ENCODE peak calls at places on chromosomes 6 and 20, in eight cellular contexts. L is SJSA1, X is GM23248, M is mucosa of descending colon, U is C1 segment of cervical spinal cord, K is brain microvascular endothelial cell, B is nephron progenitor cell, Z is type B pancreatic cell. D is an unnamed sample.

GRCh38 chr6:154509421-154510143 is 903 bp downstream of the CNKSR3 start:
- DNase-seq in L (peak), X (peak), M (peak), U (peak), K (no peak), B (peak), Z (no peak), D (no peak)

GRCh38 chr6:26332408-26332807 is 32.6 kb upstream of the BTN3A2 start:
- DNase-seq in L (no peak), X (no peak), M (no peak), U (no peak), K (no peak), B (no peak), Z (no peak), D (no peak)

GRCh38 chr20:10731190-10731955 is 57.6 kb upstream of the JAG1 start:
- DNase-seq in L (peak), X (peak), M (no peak), U (no peak), K (peak), B (no peak), Z (no peak), D (no peak)

GRCh38 chr20:41408986-41409385 is 42.4 kb upstream of the EMILIN3 start:
- DNase-seq in L (peak), X (no peak), M (no peak), U (peak), K (no peak), B (peak), Z (no peak), D (no peak)

GRCh38 chr6:72418495-72418894 is 203.4 kb upstream of the KCNQ5 start:
- DNase-seq in L (peak), X (peak), M (peak), U (no peak), K (peak), B (no peak), Z (no peak), D (no peak)

GRCh38 chr6:135291288-135292116 is 110.4 kb downstream of the MYB start:
- DNase-seq in L (no peak), X (peak), M (no peak), U (no peak), K (peak), B (no peak), Z (no peak), D (no peak)

GRCh38 chr20:45918779-45919535 is 7.0 kb upstream of the PLTP start:
- DNase-seq in L (no peak), X (no peak), M (no peak), U (no peak), K (peak), B (no peak), Z (no peak), D (no peak)

GRCh38 chr6:7391244-7391643 is 1.6 kb downstream of the RIOK1 start:
- DNase-seq in L (no peak), X (peak), M (no peak), U (no peak), K (no peak), B (no peak), Z (no peak), D (no peak)

GRCh38 chr20:2751868-2752630 is 48.4 kb downstream of the CPXM1 start:
- DNase-seq in L (no peak), X (peak), M (peak), U (no peak), K (no peak), B (peak), Z (no peak), D (no peak)

GRCh38 chr20:58899518-58899917 is 47.0 kb downstream of the GNAS start:
- DNase-seq in L (no peak), X (no peak), M (no peak), U (no peak), K (no peak), B (no peak), Z (peak), D (no peak)

GRCh38 chr20:50632236-50632635 is 59.1 kb downstream of the RIPOR3 start:
- DNase-seq in L (no peak), X (no peak), M (no peak), U (no peak), K (no peak), B (no peak), Z (no peak), D (no peak)

GRCh38 chr6:155274533-155274932 is 10.7 kb downstream of the CLDN20 start:
- DNase-seq in L (peak), X (peak), M (no peak), U (no peak), K (peak), B (no peak), Z (no peak), D (no peak)

GRCh38 chr20:55057779-55058415 is 582.5 kb downstream of the DOK5 start:
- DNase-seq in L (no peak), X (no peak), M (peak), U (no peak), K (no peak), B (no peak), Z (no peak), D (no peak)

GRCh38 chr6:82410151-82410621 is 46.6 kb downstream of the TPBG start:
- DNase-seq in L (no peak), X (peak), M (no peak), U (no peak), K (peak), B (no peak), Z (no peak), D (no peak)

GRCh38 chr6:41700577-41701347 is 34.6 kb downstream of the TFEB start:
- DNase-seq in L (no peak), X (no peak), M (no peak), U (no peak), K (no peak), B (peak), Z (no peak), D (no peak)

GRCh38 chr20:56689852-56690485 is 60.9 kb downstream of the TFAP2C start:
- DNase-seq in L (no peak), X (peak), M (no peak), U (no peak), K (no peak), B (no peak), Z (no peak), D (no peak)

GRCh38 chr6:112311950-112312547 is 35.1 kb upstream of the RFPL4B start:
- DNase-seq in L (no peak), X (peak), M (no peak), U (no peak), K (no peak), B (no peak), Z (no peak), D (no peak)

GRCh38 chr6:26311012-26311384 is 54.0 kb upstream of the BTN3A2 start:
- DNase-seq in L (peak), X (peak), M (peak), U (no peak), K (peak), B (peak), Z (no peak), D (peak)

GRCh38 chr6:148524509-148524908 is 181.9 kb downstream of the SASH1 start:
- DNase-seq in L (no peak), X (peak), M (no peak), U (no peak), K (peak), B (no peak), Z (no peak), D (no peak)

GRCh38 chr20:21981607-21982344 is 276.3 kb downstream of the PAX1 start:
- DNase-seq in L (no peak), X (peak), M (no peak), U (no peak), K (peak), B (no peak), Z (no peak), D (no peak)

GRCh38 chr6:170234419-170234818 is 56.5 kb downstream of the DLL1 start:
- DNase-seq in L (no peak), X (no peak), M (no peak), U (peak), K (no peak), B (peak), Z (no peak), D (no peak)

GRCh38 chr6:156590482-156590881 is 186.7 kb upstream of the ARID1B start:
- DNase-seq in L (no peak), X (no peak), M (no peak), U (no peak), K (no peak), B (no peak), Z (no peak), D (no peak)

GRCh38 chr20:37492096-37492625 is 28.9 kb upstream of the NNAT start:
- DNase-seq in L (no peak), X (no peak), M (no peak), U (no peak), K (no peak), B (no peak), Z (no peak), D (no peak)

GRCh38 chr6:34370371-34370770 is 22.1 kb downstream of the NUDT3 start:
- DNase-seq in L (no peak), X (no peak), M (no peak), U (peak), K (no peak), B (no peak), Z (no peak), D (no peak)

GRCh38 chr20:46077642-46078305 is 12.0 kb downstream of the NCOA5 start:
- DNase-seq in L (no peak), X (no peak), M (no peak), U (no peak), K (no peak), B (no peak), Z (no peak), D (no peak)

GRCh38 chr6:119467478-119468081 is 118.0 kb upstream of the MAN1A1 start:
- DNase-seq in L (no peak), X (peak), M (no peak), U (no peak), K (no peak), B (no peak), Z (no peak), D (no peak)

GRCh38 chr20:34703573-34704176 is 469 bp upstream of the TP53INP2 start:
- DNase-seq in L (no peak), X (peak), M (peak), U (no peak), K (peak), B (peak), Z (no peak), D (peak)

GRCh38 chr6:90907931-90908655 is 321.2 kb upstream of the MAP3K7 start:
- DNase-seq in L (no peak), X (no peak), M (no peak), U (no peak), K (no peak), B (no peak), Z (no peak), D (no peak)

GRCh38 chr6:161963634-161964244 is 689.9 kb upstream of the AGPAT4 start:
- DNase-seq in L (no peak), X (no peak), M (no peak), U (no peak), K (no peak), B (no peak), Z (no peak), D (no peak)

GRCh38 chr20:43721429-43722152 is 5.2 kb downstream of the GTSF1L start:
- DNase-seq in L (no peak), X (no peak), M (no peak), U (no peak), K (no peak), B (no peak), Z (no peak), D (peak)

GRCh38 chr6:24931752-24932691 is 3.7 kb downstream of the RIPOR2 start:
- DNase-seq in L (no peak), X (peak), M (no peak), U (no peak), K (no peak), B (no peak), Z (no peak), D (no peak)

GRCh38 chr6:113873043-113873667 is 16.0 kb downstream of the MARCKS start:
- DNase-seq in L (no peak), X (no peak), M (peak), U (peak), K (no peak), B (no peak), Z (no peak), D (no peak)

GRCh38 chr20:62063981-62064787 is 1.5 kb downstream of the TAF4 start:
- DNase-seq in L (no peak), X (peak), M (peak), U (no peak), K (no peak), B (peak), Z (no peak), D (no peak)

GRCh38 chr6:100346828-100347227 is 117.9 kb downstream of the SIM1 start:
- DNase-seq in L (no peak), X (peak), M (no peak), U (no peak), K (no peak), B (no peak), Z (no peak), D (no peak)

GRCh38 chr20:33788351-33789049 is 22.6 kb upstream of the CHMP4B start:
- DNase-seq in L (no peak), X (no peak), M (peak), U (no peak), K (no peak), B (no peak), Z (no peak), D (no peak)

GRCh38 chr20:63178889-63179751 is 36.8 kb downstream of the YTHDF1 start:
- DNase-seq in L (no peak), X (peak), M (peak), U (no peak), K (no peak), B (peak), Z (no peak), D (no peak)

D was measured in NCI-H510A treated with DMSO at 0.1 percent for 48 hours.